ENCODE peak calls at places on chromosomes 16 and 17, in six cellular contexts. M, J, W, H, U and Q are unnamed samples.

GRCh38 chr16:78673884-78674283 is 574.4 kb downstream of the WWOX start:
- DNase-seq in M (no peak), J (no peak), W (no peak), H (no peak), U (no peak), Q (no peak)

GRCh38 chr17:72700226-72700625 is 392.3 kb downstream of the SLC39A11 start:
- DNase-seq in M (no peak), J (no peak), W (no peak), H (no peak), U (no peak), Q (no peak)

GRCh38 chr17:33183487-33184026 is 109.5 kb downstream of the ASIC2 start:
- DNase-seq in M (no peak), J (no peak), W (no peak), H (no peak), U (no peak), Q (no peak)

GRCh38 chr16:71882505-71883192 is 1.3 kb downstream of the ZNF821 start:
- DNase-seq in M (peak; percentile 75), J (no peak), W (peak; percentile 78), H (peak; percentile 79), U (peak; percentile 77), Q (peak; percentile 68)

GRCh38 chr16:5642470-5642869 is 544.9 kb upstream of the EEF2KMT start:
- DNase-seq in M (no peak), J (no peak), W (no peak), H (no peak), U (no peak), Q (no peak)

GRCh38 chr16:24986512-24987303 is 28.5 kb downstream of the ARHGAP17 start:
- DNase-seq in M (no peak), J (peak; percentile 77), W (no peak), H (peak; percentile 94), U (peak; percentile 8), Q (peak; percentile 74)

GRCh38 chr16:27145630-27146029 is 57.7 kb upstream of the KDM8 start:
- DNase-seq in M (no peak), J (no peak), W (no peak), H (no peak), U (no peak), Q (no peak)

GRCh38 chr17:28046034-28046825 is 3.8 kb downstream of the NLK start:
- DNase-seq in M (no peak), J (no peak), W (no peak), H (no peak), U (no peak), Q (no peak)

GRCh38 chr16:4005281-4005680 is 111.0 kb downstream of the ADCY9 start:
- DNase-seq in M (no peak), J (no peak), W (no peak), H (no peak), U (no peak), Q (no peak)

GRCh38 chr16:54602666-54603065 is 316.1 kb upstream of the IRX3 start:
- DNase-seq in M (no peak), J (no peak), W (no peak), H (no peak), U (no peak), Q (no peak)

GRCh38 chr17:1931759-1932579 is 93.2 kb downstream of the RTN4RL1 start:
- DNase-seq in M (no peak), J (peak; percentile 68), W (no peak), H (peak; percentile 6), U (no peak), Q (no peak)

GRCh38 chr17:596287-596686 is 118.4 kb downstream of the VPS53 start:
- DNase-seq in M (no peak), J (peak; percentile 54), W (no peak), H (no peak), U (no peak), Q (peak; percentile 45)

GRCh38 chr17:40363480-40363838 is 1.1 kb downstream of the GJD3 start:
- DNase-seq in M (no peak), J (peak; percentile 61), W (no peak), H (peak; percentile 54), U (no peak), Q (no peak)

GRCh38 chr16:12646098-12646489 is 157.6 kb downstream of the CPPED1 start:
- DNase-seq in M (no peak), J (no peak), W (no peak), H (no peak), U (no peak), Q (no peak)

GRCh38 chr16:89009343-89010209 is 32.6 kb upstream of the CBFA2T3 start:
- DNase-seq in M (peak; percentile 3), J (no peak), W (peak; percentile 8), H (peak; percentile 28), U (peak; percentile 18), Q (no peak)

GRCh38 chr17:73091770-73092517 is 544 bp downstream of the SLC39A11 start:
- DNase-seq in M (peak; percentile 46), J (peak; percentile 40), W (peak; percentile 75), H (peak; percentile 35), U (no peak), Q (peak; percentile 56)

GRCh38 chr16:5058476-5058875 is 7.3 kb downstream of the C16orf89 start:
- DNase-seq in M (peak; percentile 46), J (peak; percentile 37), W (peak; percentile 0), H (peak; percentile 39), U (no peak), Q (peak; percentile 19)

GRCh38 chr17:46732754-46733398 is 85.6 kb downstream of the WNT3 start:
- DNase-seq in M (no peak), J (no peak), W (no peak), H (no peak), U (no peak), Q (no peak)

GRCh38 chr16:63461248-63461841 is 1425.1 kb upstream of the CDH8 start:
- DNase-seq in M (peak; percentile 30), J (no peak), W (peak; percentile 32), H (peak; percentile 68), U (no peak), Q (peak; percentile 17)

GRCh38 chr16:3050487-3050886 is 4.1 kb downstream of the MMP25 start:
- DNase-seq in M (no peak), J (no peak), W (no peak), H (peak; percentile 13), U (no peak), Q (no peak)

GRCh38 chr17:67260051-67260987 is 15.3 kb upstream of the HELZ start:
- DNase-seq in M (no peak), J (peak; percentile 31), W (peak; percentile 89), H (peak; percentile 95), U (peak; percentile 55), Q (no peak)

GRCh38 chr17:81132197-81132540 is 33.1 kb upstream of the PVALEF start:
- DNase-seq in M (no peak), J (no peak), W (no peak), H (no peak), U (no peak), Q (no peak)

GRCh38 chr16:726438-727290 is at the start of the genes CCDC78 and HAGHL:
- DNase-seq in M (peak; percentile 88), J (peak; percentile 68), W (no peak), H (peak; percentile 56), U (no peak), Q (no peak)

GRCh38 chr17:31541559-31541958 is 150.1 kb downstream of the RAB11FIP4 start:
- DNase-seq in M (peak; percentile 35), J (peak; percentile 50), W (peak; percentile 37), H (no peak), U (no peak), Q (no peak)

GRCh38 chr17:39239640-39240314 is 14.0 kb upstream of the STAC2 start:
- DNase-seq in M (peak; percentile 64), J (no peak), W (peak; percentile 12), H (no peak), U (no peak), Q (peak; percentile 47)

GRCh38 chr17:44222112-44222869 is 2.8 kb upstream of the UBTF start:
- DNase-seq in M (peak; percentile 85), J (peak; percentile 87), W (peak; percentile 67), H (peak; percentile 87), U (no peak), Q (peak; percentile 90)

GRCh38 chr16:53713403-53714013 is 9.6 kb downstream of the FTO start:
- DNase-seq in M (no peak), J (no peak), W (no peak), H (peak; percentile 28), U (no peak), Q (no peak)

GRCh38 chr17:5558815-5559785 is 25.2 kb downstream of the NLRP1 start:
- DNase-seq in M (no peak), J (no peak), W (no peak), H (no peak), U (no peak), Q (no peak)

GRCh38 chr16:84397090-84397489 is 28.8 kb downstream of the ATP2C2 start:
- DNase-seq in M (no peak), J (no peak), W (no peak), H (no peak), U (no peak), Q (no peak)